ENCODE peak calls at places on chromosomes 5 and 9, in ten cellular contexts. One of them, this sample, is unnamed.

GRCh38 chr9:2638871-2639673 is 17.5 kb downstream of the VLDLR start:
- DNase-seq in body of pancreas: no peak
- DNase-seq in sigmoid colon: no peak
- DNase-seq in prostate gland: no peak
- DNase-seq in tibial nerve: no peak
- DNase-seq in ovary: no peak
- DNase-seq in HCT116: no peak
- DNase-seq in uterus: no peak
- DNase-seq in NB4: no peak
- DNase-seq in spleen: no peak
- DNase-seq in this sample: no peak

GRCh38 chr9:126347911-126348760 is 21.5 kb downstream of the MVB12B start:
- DNase-seq in body of pancreas: no peak
- DNase-seq in sigmoid colon: no peak
- DNase-seq in prostate gland: no peak
- DNase-seq in tibial nerve: no peak
- DNase-seq in ovary: no peak
- DNase-seq in HCT116: no peak
- DNase-seq in uterus: no peak
- DNase-seq in NB4: no peak
- DNase-seq in spleen: no peak
- DNase-seq in this sample: no peak

GRCh38 chr5:91383956-91384300 is 811 bp upstream of the ARRDC3 start:
- DNase-seq in body of pancreas: no peak
- DNase-seq in sigmoid colon: no peak
- DNase-seq in prostate gland: no peak
- DNase-seq in tibial nerve: no peak
- DNase-seq in ovary: no peak
- DNase-seq in HCT116: no peak
- DNase-seq in uterus: peak; percentile 36
- DNase-seq in NB4: peak; percentile 58
- DNase-seq in spleen: no peak
- DNase-seq in this sample: no peak

GRCh38 chr9:116686135-116686534 is 970 bp upstream of the TRIM32 start:
- DNase-seq in body of pancreas: no peak
- DNase-seq in sigmoid colon: no peak
- DNase-seq in prostate gland: no peak
- DNase-seq in tibial nerve: no peak
- DNase-seq in ovary: no peak
- DNase-seq in HCT116: no peak
- DNase-seq in uterus: no peak
- DNase-seq in NB4: no peak
- DNase-seq in spleen: no peak
- DNase-seq in this sample: no peak

GRCh38 chr5:90602681-90603080 is 44.1 kb downstream of the ADGRV1 start:
- DNase-seq in body of pancreas: no peak
- DNase-seq in sigmoid colon: no peak
- DNase-seq in prostate gland: no peak
- DNase-seq in tibial nerve: no peak
- DNase-seq in ovary: no peak
- DNase-seq in HCT116: no peak
- DNase-seq in uterus: no peak
- DNase-seq in NB4: no peak
- DNase-seq in spleen: no peak
- DNase-seq in this sample: no peak

GRCh38 chr5:68531970-68532369 is 316.4 kb downstream of the PIK3R1 start:
- DNase-seq in body of pancreas: no peak
- DNase-seq in sigmoid colon: no peak
- DNase-seq in prostate gland: no peak
- DNase-seq in tibial nerve: no peak
- DNase-seq in ovary: no peak
- DNase-seq in HCT116: no peak
- DNase-seq in uterus: no peak
- DNase-seq in NB4: peak; percentile 61
- DNase-seq in spleen: no peak
- DNase-seq in this sample: no peak

GRCh38 chr9:125142560-125143376 is 560 bp downstream of the SCAI start:
- DNase-seq in body of pancreas: peak; percentile 13
- DNase-seq in sigmoid colon: peak; percentile 66
- DNase-seq in prostate gland: no peak
- DNase-seq in tibial nerve: no peak
- DNase-seq in ovary: no peak
- DNase-seq in HCT116: no peak
- DNase-seq in uterus: peak; percentile 17
- DNase-seq in NB4: peak; percentile 29
- DNase-seq in spleen: peak; percentile 85
- DNase-seq in this sample: no peak

GRCh38 chr5:125293223-125293622 is 546.8 kb upstream of the ZNF608 start:
- DNase-seq in body of pancreas: no peak
- DNase-seq in sigmoid colon: no peak
- DNase-seq in prostate gland: no peak
- DNase-seq in tibial nerve: no peak
- DNase-seq in ovary: no peak
- DNase-seq in HCT116: no peak
- DNase-seq in uterus: no peak
- DNase-seq in NB4: no peak
- DNase-seq in spleen: no peak
- DNase-seq in this sample: no peak

DNA sequence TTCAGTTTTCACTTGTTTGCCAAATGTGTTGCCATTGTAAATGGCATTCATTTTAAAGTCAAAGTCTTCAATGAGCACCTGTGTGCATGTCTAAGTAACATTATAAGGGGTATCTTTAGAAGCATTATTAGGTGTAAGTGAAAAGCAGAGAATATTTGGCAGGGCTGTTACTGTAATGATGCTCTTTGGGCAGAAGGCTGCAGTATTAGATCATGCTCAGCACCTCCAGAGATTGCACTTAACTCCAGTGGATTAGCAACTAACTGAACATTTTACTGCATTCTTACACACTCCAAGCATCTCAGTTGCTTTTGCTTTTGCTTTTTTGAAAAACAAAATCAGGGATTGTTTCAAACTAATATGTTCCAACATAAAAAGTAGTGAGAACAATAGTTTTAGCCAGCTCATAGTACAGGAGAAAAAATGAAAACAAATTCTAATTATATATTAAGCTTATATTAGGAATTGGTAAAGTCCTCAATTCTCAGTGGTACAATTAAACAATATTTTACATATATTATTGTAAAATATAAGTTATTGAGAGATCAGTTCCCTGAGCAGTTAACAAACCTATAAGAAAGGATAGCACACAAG is 1740.9 kb upstream of the CDH9 start:
- DNase-seq in body of pancreas: no peak
- DNase-seq in sigmoid colon: no peak
- DNase-seq in prostate gland: no peak
- DNase-seq in tibial nerve: no peak
- DNase-seq in ovary: no peak
- DNase-seq in HCT116: no peak
- DNase-seq in uterus: no peak
- DNase-seq in NB4: peak; percentile 2
- DNase-seq in spleen: no peak
- DNase-seq in this sample: no peak
- TF ChIP-seq CTCF in body of pancreas: no peak
- TF ChIP-seq CTCF in sigmoid colon: no peak
- TF ChIP-seq CTCF in prostate gland: no peak
- TF ChIP-seq CTCF in tibial nerve: no peak
- TF ChIP-seq CTCF in ovary: no peak
- TF ChIP-seq CTCF in HCT116: no peak
- TF ChIP-seq CTCF in uterus: no peak
- TF ChIP-seq CTCF in NB4: no peak
- TF ChIP-seq CTCF in spleen: no peak
- TF ChIP-seq CTCF in this sample: no peak

GRCh38 chr5:146652547-146652946 is 136.6 kb upstream of the GPR151 start:
- DNase-seq in body of pancreas: no peak
- DNase-seq in sigmoid colon: no peak
- DNase-seq in prostate gland: no peak
- DNase-seq in tibial nerve: no peak
- DNase-seq in ovary: no peak
- DNase-seq in HCT116: no peak
- DNase-seq in uterus: no peak
- DNase-seq in NB4: no peak
- DNase-seq in spleen: no peak
- DNase-seq in this sample: no peak

GRCh38 chr5:146653560-146653959 is 137.6 kb upstream of the GPR151 start:
- DNase-seq in body of pancreas: no peak
- DNase-seq in sigmoid colon: no peak
- DNase-seq in prostate gland: no peak
- DNase-seq in tibial nerve: no peak
- DNase-seq in ovary: no peak
- DNase-seq in HCT116: no peak
- DNase-seq in uterus: no peak
- DNase-seq in NB4: no peak
- DNase-seq in spleen: no peak
- DNase-seq in this sample: no peak

GRCh38 chr5:146659961-146660360 is 144.0 kb upstream of the GPR151 start:
- DNase-seq in body of pancreas: no peak
- DNase-seq in sigmoid colon: no peak
- DNase-seq in prostate gland: no peak
- DNase-seq in tibial nerve: no peak
- DNase-seq in ovary: no peak
- DNase-seq in HCT116: no peak
- DNase-seq in uterus: no peak
- DNase-seq in NB4: no peak
- DNase-seq in spleen: no peak
- DNase-seq in this sample: no peak

GRCh38 chr5:146660381-146660960 is 144.5 kb upstream of the GPR151 start:
- DNase-seq in body of pancreas: no peak
- DNase-seq in sigmoid colon: no peak
- DNase-seq in prostate gland: no peak
- DNase-seq in tibial nerve: no peak
- DNase-seq in ovary: no peak
- DNase-seq in HCT116: no peak
- DNase-seq in uterus: no peak
- DNase-seq in NB4: no peak
- DNase-seq in spleen: no peak
- DNase-seq in this sample: no peak

DNA sequence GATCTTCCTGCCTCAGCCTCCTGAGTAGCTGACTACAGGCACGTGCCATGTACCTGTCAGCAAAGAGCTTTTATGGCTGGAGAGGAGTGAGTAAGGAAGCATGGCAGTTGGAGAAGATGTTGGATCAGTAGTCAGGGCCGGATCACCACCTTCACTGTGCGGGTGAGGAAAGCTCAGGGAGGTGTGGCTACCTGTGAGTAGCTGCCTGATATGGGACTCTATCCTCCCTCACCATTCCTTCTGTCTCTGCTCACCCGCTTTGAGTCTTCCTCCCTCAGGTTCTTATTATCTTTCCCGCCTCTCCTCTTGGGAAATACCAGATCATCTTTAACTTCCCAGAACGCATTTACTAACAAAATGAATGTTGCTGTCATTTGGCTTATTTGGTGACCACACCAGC is 140.6 kb upstream of the GPR151 start:
- DNase-seq in body of pancreas: no peak
- DNase-seq in sigmoid colon: no peak
- DNase-seq in prostate gland: no peak
- DNase-seq in tibial nerve: no peak
- DNase-seq in ovary: no peak
- DNase-seq in HCT116: no peak
- DNase-seq in uterus: no peak
- DNase-seq in NB4: no peak
- DNase-seq in spleen: no peak
- DNase-seq in this sample: no peak
- TF ChIP-seq POLR2A in body of pancreas: no peak
- TF ChIP-seq POLR2A in sigmoid colon: no peak
- TF ChIP-seq POLR2A in prostate gland: no peak
- TF ChIP-seq POLR2A in tibial nerve: no peak
- TF ChIP-seq POLR2A in ovary: no peak
- TF ChIP-seq POLR2A in HCT116: no peak
- TF ChIP-seq POLR2A in uterus: no peak
- TF ChIP-seq POLR2A in NB4: no peak
- TF ChIP-seq POLR2A in spleen: no peak
- TF ChIP-seq POLR2A in this sample: no peak

DNA sequence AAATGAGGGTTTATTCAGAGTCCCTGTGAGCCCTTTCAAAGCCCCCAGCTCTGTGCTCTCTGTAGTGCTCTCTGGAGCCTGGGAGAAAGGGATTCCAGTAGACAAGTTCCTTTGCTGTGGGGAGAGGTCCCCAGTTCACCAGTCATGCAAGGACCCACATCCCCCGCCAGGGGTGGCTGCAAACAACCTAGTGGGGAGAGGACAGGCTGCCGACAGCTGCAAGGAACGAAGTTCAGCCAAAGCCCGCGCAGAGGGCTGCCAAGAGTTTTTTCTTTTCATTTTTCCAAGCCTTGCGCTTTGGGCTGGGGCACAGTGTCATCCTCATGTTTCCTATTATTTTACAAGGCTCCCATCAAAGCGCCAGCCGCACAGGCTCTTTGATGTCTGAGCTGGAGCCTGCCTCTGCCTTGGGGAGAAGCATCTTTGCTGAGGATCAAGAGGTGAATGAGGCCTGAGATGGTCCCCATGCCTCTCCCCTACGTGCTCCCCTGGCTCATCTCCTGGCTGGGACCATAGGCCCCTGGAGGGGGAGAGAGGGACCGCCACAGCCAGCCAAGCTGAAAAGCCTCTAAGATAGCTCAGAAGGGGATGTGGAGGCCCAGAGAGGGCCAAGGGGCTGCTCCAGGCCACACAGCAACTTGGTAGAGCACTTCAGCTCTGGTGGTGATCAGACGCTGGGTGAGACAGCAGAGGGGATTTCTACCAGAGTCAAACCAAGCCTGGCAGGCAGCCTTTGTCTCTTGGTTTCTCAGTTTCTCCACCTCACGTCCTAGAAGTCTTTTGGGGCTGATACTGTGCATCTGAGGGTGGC is 50.5 kb upstream of the SYNPO start:
- DNase-seq in body of pancreas: peak; percentile 64
- DNase-seq in sigmoid colon: peak; percentile 92
- DNase-seq in prostate gland: no peak
- DNase-seq in tibial nerve: peak; percentile 62
- DNase-seq in ovary: peak; percentile 90
- DNase-seq in HCT116: no peak
- DNase-seq in uterus: peak; percentile 85
- DNase-seq in NB4: no peak
- DNase-seq in spleen: peak; percentile 69
- DNase-seq in this sample: peak; percentile 81
- TF ChIP-seq CTCF in body of pancreas: peak; percentile 77
- TF ChIP-seq CTCF in sigmoid colon: peak; percentile 50
- TF ChIP-seq CTCF in prostate gland: peak; percentile 77
- TF ChIP-seq CTCF in tibial nerve: peak; percentile 70
- TF ChIP-seq CTCF in ovary: peak; percentile 64
- TF ChIP-seq CTCF in HCT116: no peak
- TF ChIP-seq CTCF in uterus: peak; percentile 89
- TF ChIP-seq CTCF in NB4: no peak
- TF ChIP-seq CTCF in spleen: no peak
- TF ChIP-seq CTCF in this sample: peak; percentile 93

GRCh38 chr5:170269579-170269978 is 28.0 kb downstream of the LCP2 start:
- DNase-seq in body of pancreas: no peak
- DNase-seq in sigmoid colon: peak; percentile 64
- DNase-seq in prostate gland: no peak
- DNase-seq in tibial nerve: no peak
- DNase-seq in ovary: no peak
- DNase-seq in HCT116: no peak
- DNase-seq in uterus: no peak
- DNase-seq in NB4: peak; percentile 35
- DNase-seq in spleen: no peak
- DNase-seq in this sample: no peak

GRCh38 chr5:170268153-170268689 is 29.4 kb downstream of the LCP2 start:
- DNase-seq in body of pancreas: no peak
- DNase-seq in sigmoid colon: no peak
- DNase-seq in prostate gland: no peak
- DNase-seq in tibial nerve: no peak
- DNase-seq in ovary: no peak
- DNase-seq in HCT116: no peak
- DNase-seq in uterus: no peak
- DNase-seq in NB4: no peak
- DNase-seq in spleen: no peak
- DNase-seq in this sample: no peak

GRCh38 chr5:170267431-170268152 is 30.0 kb downstream of the LCP2 start:
- DNase-seq in body of pancreas: peak; percentile 72
- DNase-seq in sigmoid colon: peak; percentile 92
- DNase-seq in prostate gland: peak; percentile 53
- DNase-seq in tibial nerve: peak; percentile 66
- DNase-seq in ovary: peak; percentile 75
- DNase-seq in HCT116: peak; percentile 37
- DNase-seq in uterus: peak; percentile 85
- DNase-seq in NB4: peak; percentile 80
- DNase-seq in spleen: peak; percentile 91
- DNase-seq in this sample: peak; percentile 59

GRCh38 chr5:170268884-170269283 is 28.7 kb downstream of the LCP2 start:
- DNase-seq in body of pancreas: no peak
- DNase-seq in sigmoid colon: no peak
- DNase-seq in prostate gland: no peak
- DNase-seq in tibial nerve: no peak
- DNase-seq in ovary: no peak
- DNase-seq in HCT116: no peak
- DNase-seq in uterus: no peak
- DNase-seq in NB4: peak; percentile 88
- DNase-seq in spleen: no peak
- DNase-seq in this sample: no peak

DNA sequence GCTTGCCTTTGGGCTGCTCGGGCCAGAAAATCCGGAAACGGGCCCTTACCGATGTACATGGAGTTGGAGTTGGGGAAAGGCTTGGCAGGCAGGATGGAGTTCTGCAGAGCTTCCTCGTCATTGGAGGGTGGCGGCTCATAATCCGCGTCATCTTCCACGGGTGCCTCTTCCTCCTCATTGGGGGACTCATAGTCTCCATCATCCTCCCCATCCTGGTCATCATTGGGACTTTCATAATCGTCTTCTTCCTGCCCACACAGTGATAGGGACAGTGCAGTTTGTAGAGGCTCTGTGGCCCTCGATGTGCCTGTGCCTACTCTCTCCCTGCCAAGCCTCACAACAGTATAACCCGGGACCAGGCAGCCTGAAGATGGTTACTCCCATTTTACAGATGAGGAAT is 26.9 kb downstream of the LCP2 start:
- DNase-seq in body of pancreas: no peak
- DNase-seq in sigmoid colon: no peak
- DNase-seq in prostate gland: no peak
- DNase-seq in tibial nerve: no peak
- DNase-seq in ovary: no peak
- DNase-seq in HCT116: no peak
- DNase-seq in uterus: no peak
- DNase-seq in NB4: no peak
- DNase-seq in spleen: no peak
- DNase-seq in this sample: no peak
- TF ChIP-seq POLR2A in body of pancreas: no peak
- TF ChIP-seq POLR2A in sigmoid colon: no peak
- TF ChIP-seq POLR2A in prostate gland: no peak
- TF ChIP-seq POLR2A in tibial nerve: no peak
- TF ChIP-seq POLR2A in ovary: no peak
- TF ChIP-seq POLR2A in HCT116: no peak
- TF ChIP-seq POLR2A in uterus: no peak
- TF ChIP-seq POLR2A in NB4: no peak
- TF ChIP-seq POLR2A in spleen: no peak
- TF ChIP-seq POLR2A in this sample: no peak